ENCODE peak calls at places on chromosome 4, in four cellular contexts. Y is CD4-positive, alpha-beta T cell; N is aorta; W is right lobe of liver. Z is an unnamed sample. For H3K9me3, the result is how much of the 10 kb centered on the place peaks cover.

GRCh38 chr4:122617597-122618593 is 3.0 kb downstream of the IL21 start:
- ATAC-seq in N (no peak), Y (no peak), W (no peak), Z (no peak)

GRCh38 chr4:110487873-110488272 is 11.9 kb downstream of the ENPEP start:
- ATAC-seq in N (no peak), Y (no peak), W (peak), Z (peak)

GRCh38 chr4:36207367-36207766 is 36.9 kb downstream of the ARAP2 start:
- ATAC-seq in Y (no peak), W (peak), N (no peak), Z (no peak)

GRCh38 chr4:186771624-186772023 is 48.0 kb upstream of the FAT1 start:
- ATAC-seq in W (no peak), Y (no peak), N (no peak), Z (no peak)

GRCh38 chr4:7377223-7377865 is 57.4 kb downstream of the PSAPL1 start:
- ATAC-seq in N (no peak), W (no peak), Y (no peak), Z (no peak)

GRCh38 chr4:151218343-151218742 is 58.6 kb upstream of the PRSS48 start:
- ATAC-seq in Y (no peak), W (peak), N (no peak), Z (no peak)

GRCh38 chr4:168674869-168675268 is 178.0 kb downstream of the PALLD start:
- ATAC-seq in Y (no peak), W (no peak), N (no peak), Z (no peak)

GRCh38 chr4:119692001-119692400 is 63.4 kb upstream of the PDE5A start:
- ATAC-seq in N (peak), Y (no peak), W (no peak), Z (no peak)

GRCh38 chr4:133968174-133968573 is 233.4 kb downstream of the PABPC4L start:
- ATAC-seq in W (no peak), N (no peak), Y (no peak), Z (no peak)

GRCh38 chr4:107799634-107800033 is 25.1 kb upstream of the SGMS2 start:
- ATAC-seq in W (no peak), N (no peak), Y (no peak), Z (no peak)

GRCh38 chr4:3701271-3702083 is 64.7 kb upstream of the ADRA2C start:
- ATAC-seq in N (peak), Y (no peak), W (no peak), Z (no peak)

GRCh38 chr4:25821899-25822298 is 40.9 kb downstream of the SEL1L3 start:
- ATAC-seq in N (no peak), W (no peak), Y (no peak), Z (no peak)

GRCh38 chr4:89562715-89563114 is 255.1 kb upstream of the GPRIN3 start:
- ATAC-seq in Y (no peak), N (no peak), W (no peak), Z (no peak)

GRCh38 chr4:38625508-38625907 is 38.5 kb upstream of the KLF3 start:
- ATAC-seq in N (no peak), W (no peak), Y (peak), Z (no peak)

GRCh38 chr4:139256349-139256748 is 23.7 kb downstream of the MGARP start:
- ATAC-seq in Y (no peak), N (no peak), W (no peak), Z (no peak)

GRCh38 chr4:177033130-177033529 is 240.4 kb upstream of the VEGFC start:
- ATAC-seq in W (no peak), Y (no peak), N (no peak), Z (no peak)

GRCh38 chr4:37763831-37764230 is 62.7 kb upstream of the PGM2 start:
- ATAC-seq in N (no peak), W (no peak), Y (no peak), Z (no peak)

GRCh38 chr4:10706236-10706635 is 21.7 kb upstream of the CLNK start:
- ATAC-seq in N (no peak), Y (no peak), W (no peak), Z (no peak)

GRCh38 chr4:186954506-186954905 is 230.8 kb upstream of the FAT1 start:
- ATAC-seq in N (no peak), Y (no peak), W (no peak), Z (no peak)

GRCh38 chr4:141849778-141850177 is 213.4 kb downstream of the IL15 start:
- ATAC-seq in N (no peak), W (peak), Y (no peak), Z (no peak)

GRCh38 chr4:52265781-52266525 is 214.8 kb downstream of the SPATA18 start:
- ATAC-seq in Y (no peak), W (no peak), N (no peak), Z (peak)

GRCh38 chr4:26576171-26576829 is 7.6 kb upstream of the TBC1D19 start:
- ATAC-seq in Y (no peak), N (no peak), W (no peak), Z (no peak)

GRCh38 chr4:171954650-171955049 is 141.4 kb downstream of the GALNTL6 start:
- ATAC-seq in N (no peak), Y (no peak), W (no peak), Z (no peak)

GRCh38 chr4:24594887-24595286 is 10.5 kb upstream of the DHX15 start:
- ATAC-seq in N (no peak), W (no peak), Y (no peak), Z (no peak)

GRCh38 chr4:119615068-119615744 is 13.4 kb downstream of the PDE5A start:
- ATAC-seq in N (peak), W (no peak), Y (no peak), Z (no peak)

GRCh38 chr4:127856485-127857447 is 23.9 kb upstream of the PLK4 start:
- ATAC-seq in Y (no peak), W (no peak), N (no peak), Z (no peak)

GRCh38 chr4:8335848-8336247 is 66.3 kb downstream of the HTRA3 start:
- ATAC-seq in W (no peak), Y (no peak), N (no peak), Z (no peak)

GRCh38 chr4:48290146-48290772 is 20.6 kb upstream of the TEC start:
- ATAC-seq in W (peak), N (no peak), Y (no peak), Z (no peak)

DNA sequence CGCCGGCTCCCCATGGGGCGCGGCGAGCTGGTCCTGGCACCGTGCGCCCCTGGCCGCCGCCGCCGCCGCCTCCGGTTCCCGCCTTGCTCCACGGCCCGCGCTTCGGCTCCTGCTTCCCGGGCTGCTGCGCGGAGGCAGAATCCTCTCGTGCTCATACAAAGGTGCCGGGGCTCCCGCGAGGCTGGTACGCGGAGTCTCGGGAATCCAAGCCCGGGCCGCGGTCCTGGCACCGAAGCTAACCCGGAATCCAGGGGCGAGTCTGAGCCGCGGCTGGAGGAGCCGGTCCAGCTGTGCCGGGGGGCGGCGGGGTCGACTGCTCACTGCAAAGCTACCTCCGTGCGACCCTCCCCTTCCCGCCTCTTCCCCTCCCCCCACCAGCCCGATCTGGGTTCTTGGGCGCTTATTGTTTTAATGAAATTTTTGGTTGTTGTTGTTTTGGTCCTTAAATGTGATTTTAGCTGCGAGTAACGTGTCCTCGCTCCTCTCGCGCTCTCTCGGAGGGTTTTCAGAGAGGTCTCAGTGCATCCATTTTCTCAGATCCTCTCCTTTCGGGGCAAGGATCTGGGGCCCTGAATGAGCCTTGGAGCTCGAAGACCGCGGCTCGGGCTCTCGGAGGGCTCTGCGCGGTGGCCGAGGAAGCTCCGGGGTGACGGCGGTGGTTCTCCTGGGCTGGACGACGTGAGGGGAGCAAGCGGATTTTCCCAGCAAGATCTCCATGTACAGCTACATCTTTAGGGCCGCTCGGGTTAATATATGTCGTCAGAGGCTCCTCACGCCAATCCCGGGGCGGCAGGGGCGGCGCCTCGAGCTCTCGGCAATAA is at the start of gene HAND2:
- ATAC-seq in W (peak), N (peak), Y (no peak), Z (peak)
- H3K27ac ChIP-seq in W (peak), N (peak), Y (no peak), Z (peak)

DNA sequence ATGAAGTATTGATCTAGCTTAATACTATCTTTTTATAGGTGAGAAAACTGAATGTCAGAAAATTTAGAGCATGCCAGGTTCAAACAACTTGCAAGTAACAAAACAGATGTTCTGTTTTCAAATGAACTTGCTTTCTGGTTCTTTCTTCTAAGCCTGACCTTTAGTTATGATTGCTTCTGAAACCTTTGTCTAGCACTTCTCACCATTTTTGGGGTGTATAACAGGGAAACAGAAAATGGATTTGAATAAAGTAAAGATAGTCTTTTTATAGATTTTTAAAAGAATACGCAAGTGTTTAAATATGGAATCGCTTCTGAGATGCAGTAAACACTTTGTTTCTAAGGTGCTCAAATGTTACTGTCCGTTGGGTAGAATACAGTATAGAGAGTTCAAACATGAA is 687.2 kb upstream of the CPEB2 start:
- ATAC-seq in W (no peak), N (no peak), Y (no peak), Z (no peak)
- H3K9me3 ChIP-seq in W (under half), N (under half), Y (under half), Z (under half)

GRCh38 chr4:183429489-183429888 is 14.9 kb upstream of the CDKN2AIP start:
- ATAC-seq in Y (no peak), N (no peak), W (no peak), Z (no peak)

GRCh38 chr4:183430317-183430986 is 14.0 kb upstream of the CDKN2AIP start:
- ATAC-seq in Y (peak), N (no peak), W (no peak), Z (peak)

GRCh38 chr4:183434264-183435045 is 10.0 kb upstream of the CDKN2AIP start:
- ATAC-seq in N (no peak), W (no peak), Y (no peak), Z (no peak)

GRCh38 chr4:183431614-183432013 is 12.8 kb upstream of the CDKN2AIP start:
- ATAC-seq in N (no peak), W (no peak), Y (no peak), Z (no peak)

GRCh38 chr4:183430987-183431347 is 13.5 kb upstream of the CDKN2AIP start:
- ATAC-seq in W (no peak), N (no peak), Y (peak), Z (no peak)
- H3K27ac ChIP-seq in W (no peak), N (no peak), Y (no peak), Z (no peak)

GRCh38 chr4:98386-98785 is 25.9 kb upstream of the ZNF718 start:
- ATAC-seq in Y (no peak), N (no peak), W (no peak), Z (no peak)
- H3K9me3 ChIP-seq in Y (half or more), N (under half), W (under half), Z (under half)

GRCh38 chr4:53599632-53600031 is 8.3 kb upstream of the LNX1 start:
- ATAC-seq in Y (no peak), N (no peak), W (no peak), Z (no peak)

GRCh38 chr4:53598483-53598882 is 7.2 kb upstream of the LNX1 start:
- ATAC-seq in N (no peak), Y (no peak), W (no peak), Z (no peak)

GRCh38 chr4:53601251-53601764 is 10.0 kb upstream of the LNX1 start:
- ATAC-seq in W (peak), Y (no peak), N (peak), Z (no peak)

GRCh38 chr4:53596901-53597300 is 5.6 kb upstream of the LNX1 start:
- ATAC-seq in W (no peak), N (no peak), Y (no peak), Z (no peak)

GRCh38 chr4:53598901-53599300 is 7.6 kb upstream of the LNX1 start:
- ATAC-seq in Y (no peak), N (no peak), W (no peak), Z (no peak)
- H3K27ac ChIP-seq in Y (no peak), N (no peak), W (no peak), Z (no peak)

DNA sequence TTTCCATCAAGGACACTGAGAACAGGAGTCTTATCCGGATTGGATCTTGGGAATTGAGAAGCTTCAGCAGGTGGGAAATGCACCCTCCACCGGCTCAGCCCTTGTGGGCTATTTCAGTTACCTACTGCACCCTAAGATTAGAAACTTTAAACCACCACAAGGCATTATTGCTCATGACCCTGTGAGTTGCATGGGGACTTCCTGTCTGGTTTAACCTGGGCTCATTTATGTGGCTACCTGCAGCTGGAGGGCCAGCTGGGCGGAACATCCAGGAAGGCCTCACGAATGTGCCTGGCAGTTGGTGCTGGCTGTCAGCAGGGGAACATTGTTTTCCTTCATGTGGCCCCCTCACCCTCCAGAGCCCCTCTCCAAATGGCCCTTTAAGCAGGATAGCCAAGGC is 164.1 kb downstream of the DEFB131A start:
- ATAC-seq in N (no peak), Y (no peak), W (no peak), Z (no peak)
- H3K9me3 ChIP-seq in N (under half), Y (under half), W (under half), Z (under half)

DNA sequence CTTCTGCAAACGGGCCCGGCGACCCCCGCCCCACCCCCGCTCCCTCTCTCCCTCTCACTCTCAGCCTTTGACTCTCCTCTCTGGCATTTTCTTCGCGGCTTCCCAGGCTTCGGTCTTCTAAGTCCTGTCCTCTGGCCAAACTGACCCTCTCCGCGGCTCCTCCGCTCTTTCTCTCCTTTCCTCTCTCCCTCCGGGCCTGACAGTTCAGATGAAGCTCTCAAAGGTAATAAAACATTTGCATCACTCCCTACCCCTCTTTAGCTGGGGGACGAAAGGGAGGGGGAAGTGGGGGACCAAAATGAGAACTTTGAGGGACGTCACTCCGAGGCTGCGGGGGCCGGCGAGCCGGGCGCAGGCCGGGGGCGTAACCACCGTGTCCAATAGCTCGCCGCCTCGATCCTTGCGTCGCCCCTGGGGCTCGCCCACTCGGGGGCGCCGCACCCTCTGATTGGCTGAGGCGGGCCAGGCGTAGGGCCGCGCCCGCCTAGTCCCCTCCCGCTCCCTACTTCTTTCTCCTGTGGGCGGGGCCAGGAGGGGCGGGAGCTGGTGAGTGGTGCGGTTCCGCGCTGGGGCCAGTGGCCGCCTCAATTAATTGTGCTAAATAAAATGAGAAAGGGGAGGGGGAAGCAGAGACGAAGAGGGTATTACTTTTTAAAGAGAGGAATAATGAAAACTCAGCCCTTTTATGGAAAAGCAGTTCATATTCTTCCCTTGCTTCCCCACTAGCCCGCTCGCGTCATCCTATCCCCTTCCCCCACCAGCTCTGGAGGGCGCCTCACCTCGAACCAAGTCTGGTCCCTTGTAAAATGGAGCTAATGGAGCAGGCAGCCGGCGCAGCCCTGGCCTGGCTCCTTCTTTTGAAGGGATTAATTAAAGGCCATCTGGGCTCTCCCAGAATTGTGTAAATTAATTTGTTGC is at the start of gene NKX6-1:
- ATAC-seq in Y (no peak), N (peak), W (peak), Z (peak)
- H3K27ac ChIP-seq in Y (no peak), N (no peak), W (no peak), Z (peak)

GRCh38 chr4:175418511-175418910 is 393.6 kb downstream of the GPM6A start:
- ATAC-seq in Y (no peak), W (no peak), N (no peak), Z (no peak)

GRCh38 chr4:175424111-175424510 is 388.0 kb downstream of the GPM6A start:
- ATAC-seq in Y (no peak), N (no peak), W (no peak), Z (no peak)

GRCh38 chr4:175419120-175419774 is 392.8 kb downstream of the GPM6A start:
- ATAC-seq in N (peak), Y (no peak), W (no peak), Z (peak)

GRCh38 chr4:175421506-175421905 is 390.6 kb downstream of the GPM6A start:
- ATAC-seq in W (no peak), N (no peak), Y (no peak), Z (no peak)

GRCh38 chr4:175422331-175422730 is 389.7 kb downstream of the GPM6A start:
- ATAC-seq in N (no peak), W (no peak), Y (no peak), Z (no peak)
- H3K9me3 ChIP-seq in N (under half), W (under half), Y (under half), Z (under half)